ENCODE peak calls at places on chromosomes 7 and 10, in five cellular contexts. N, R, L, X and W are unnamed samples. For H3K4me1, the result is how much of the 10 kb centered on the place peaks cover.

GRCh38 chr7:158114056-158114850 is 473.4 kb downstream of the PTPRN2 start:
- DNase-seq in R (no peak), L (no peak), N (no peak), X (no peak), W (no peak)

GRCh38 chr10:59675812-59676211 is 33.8 kb downstream of the SLC16A9 start:
- DNase-seq in N (peak), L (peak), R (no peak), X (no peak), W (no peak)

GRCh38 chr10:75399461-75400162 is 2.0 kb downstream of the ZNF503 start:
- DNase-seq in L (no peak), R (peak), X (peak), N (peak), W (peak)

GRCh38 chr10:78433722-78434535 is 400.3 kb downstream of the RPS24 start:
- DNase-seq in N (peak), R (no peak), X (no peak), L (peak), W (no peak)

GRCh38 chr7:159067870-159068787 is 76.5 kb downstream of the VIPR2 start:
- DNase-seq in X (peak), R (peak), N (no peak), L (no peak), W (no peak)

GRCh38 chr7:17807242-17807641 is 133.1 kb downstream of the SNX13 start:
- DNase-seq in L (no peak), X (no peak), N (no peak), R (no peak), W (no peak)

GRCh38 chr7:47285860-47286491 is 295.9 kb downstream of the TNS3 start:
- DNase-seq in X (no peak), N (no peak), R (no peak), L (no peak), W (no peak)

GRCh38 chr7:111763221-111763791 is 201.0 kb upstream of the IMMP2L start:
- DNase-seq in N (no peak), X (no peak), L (peak), R (no peak), W (no peak)

GRCh38 chr10:24209946-24210491 is 1.1 kb downstream of the KIAA1217 start:
- DNase-seq in N (no peak), L (no peak), R (no peak), X (peak), W (peak)

GRCh38 chr10:67492317-67493019 is 203.5 kb downstream of the CTNNA3 start:
- DNase-seq in R (no peak), X (no peak), N (no peak), L (no peak), W (no peak)

GRCh38 chr10:33234779-33235178 is 99.7 kb downstream of the NRP1 start:
- DNase-seq in L (no peak), X (peak), R (no peak), N (no peak), W (no peak)

GRCh38 chr10:91604462-91604935 is 28.4 kb downstream of the PPP1R3C start:
- DNase-seq in R (no peak), N (no peak), L (no peak), X (no peak), W (no peak)

GRCh38 chr7:66554326-66554725 is 74.4 kb upstream of the KCTD7 start:
- DNase-seq in N (no peak), R (no peak), L (no peak), X (no peak), W (no peak)

GRCh38 chr10:786666-787512 is 97.4 kb upstream of the DIP2C start:
- DNase-seq in X (no peak), L (no peak), N (no peak), R (no peak), W (peak)

GRCh38 chr7:14385074-14385473 is 395.6 kb upstream of the ETV1 start:
- DNase-seq in X (no peak), L (no peak), N (no peak), R (no peak), W (no peak)

GRCh38 chr7:6653101-6653995 is 16.2 kb downstream of the ZNF316 start:
- DNase-seq in N (no peak), R (no peak), X (no peak), L (no peak), W (no peak)

GRCh38 chr7:157065046-157065445 is 54.6 kb upstream of the MNX1 start:
- DNase-seq in L (no peak), R (no peak), N (no peak), X (no peak), W (no peak)

GRCh38 chr7:116138202-116138801 is 72.0 kb upstream of the TES start:
- DNase-seq in N (no peak), X (no peak), R (no peak), L (peak), W (peak)

GRCh38 chr10:26269754-26270153 is 53.2 kb downstream of the GAD2 start:
- DNase-seq in N (no peak), X (no peak), L (peak), R (no peak), W (no peak)

GRCh38 chr7:39622609-39623311 is 612 bp upstream of the RALA start:
- DNase-seq in X (no peak), N (no peak), L (no peak), R (no peak), W (no peak)

GRCh38 chr10:86940677-86941076 is 16.7 kb downstream of the MMRN2 start:
- DNase-seq in N (no peak), X (no peak), R (no peak), L (no peak), W (no peak)

GRCh38 chr10:32139223-32140073 is 83.2 kb upstream of the KIF5B start:
- DNase-seq in X (peak), R (peak), L (no peak), N (peak), W (peak)

GRCh38 chr7:33744293-33744692 is 161.0 kb upstream of the BMPER start:
- DNase-seq in X (no peak), N (no peak), L (peak), R (no peak), W (no peak)

GRCh38 chr7:55052081-55052480 is 33.3 kb downstream of the EGFR start:
- DNase-seq in R (no peak), L (no peak), N (no peak), X (no peak), W (no peak)

GRCh38 chr10:27742926-27743735 is 2.5 kb downstream of the MKX start:
- DNase-seq in N (peak), R (peak), L (no peak), X (peak), W (no peak)

GRCh38 chr7:141150465-141150864 is 76.6 kb downstream of the TMEM178B start:
- DNase-seq in X (no peak), L (no peak), N (no peak), R (no peak), W (no peak)

GRCh38 chr10:130452096-130452495 is 315.9 kb downstream of the GLRX3 start:
- DNase-seq in N (no peak), R (no peak), L (no peak), X (no peak), W (no peak)

GRCh38 chr7:23654508-23654907 is 25.5 kb upstream of the FAM221A start:
- DNase-seq in X (no peak), R (peak), N (peak), L (peak), W (peak)

GRCh38 chr7:29557954-29558353 is 5.7 kb upstream of the PRR15 start:
- DNase-seq in X (no peak), R (no peak), L (no peak), N (no peak), W (no peak)

GRCh38 chr7:5714657-5715337 is 66.7 kb downstream of the RNF216 start:
- DNase-seq in X (no peak), N (no peak), L (no peak), R (no peak), W (no peak)

DNA sequence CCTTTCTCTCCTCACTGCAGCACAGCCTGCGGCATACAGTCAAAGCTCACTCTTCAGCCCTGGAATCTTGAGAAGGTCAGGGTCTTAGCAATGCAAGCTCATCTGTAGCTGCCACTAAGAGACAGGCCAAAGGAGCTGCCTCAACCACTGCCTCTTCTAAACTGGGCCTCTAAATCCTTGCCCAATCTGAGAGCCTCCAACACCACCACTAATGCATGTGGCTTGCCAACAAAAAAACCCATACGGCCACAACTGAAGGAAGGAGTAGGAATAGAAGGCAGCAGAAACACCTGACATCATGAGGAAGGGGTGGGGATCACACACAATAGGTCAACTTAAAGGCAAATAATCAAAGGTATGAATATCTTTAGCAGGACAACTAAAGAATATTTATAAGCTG is 183.8 kb downstream of the SRPK2 start:
- DNase-seq in R (no peak), L (no peak), N (no peak), X (no peak), W (no peak)
- H3K4me1 ChIP-seq in R (under half), L (under half), N (under half), X (under half), W (under half)

GRCh38 chr10:88062385-88062784 is 199.0 kb downstream of the PTEN start:
- DNase-seq in X (no peak), L (no peak), N (no peak), R (no peak), W (no peak)
- H3K4me1 ChIP-seq in X (under half), L (half or more), N (under half), R (under half), W (under half)

DNA sequence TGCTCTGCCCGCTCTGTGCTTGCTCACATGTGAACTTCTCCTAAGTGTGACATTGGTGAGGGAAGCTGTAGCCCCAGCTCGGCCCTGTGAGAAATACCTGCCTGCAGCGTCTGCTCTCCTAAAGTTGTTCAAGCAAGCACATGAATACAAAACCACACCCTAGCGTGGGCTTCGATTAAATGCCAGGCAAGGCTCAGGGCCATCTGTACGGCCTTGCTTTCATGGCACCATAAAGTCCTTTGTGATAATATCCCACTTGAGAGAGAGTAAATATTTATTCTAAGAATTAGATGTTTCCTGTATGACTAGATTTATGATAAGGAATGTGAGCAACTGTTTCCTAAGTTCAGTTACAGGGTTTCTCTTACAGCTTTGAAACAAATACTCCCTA is 262.8 kb upstream of the KLF14 start:
- DNase-seq in R (peak), L (no peak), N (peak), X (no peak), W (peak)
- H3K4me1 ChIP-seq in R (half or more), L (under half), N (half or more), X (under half), W (under half)

DNA sequence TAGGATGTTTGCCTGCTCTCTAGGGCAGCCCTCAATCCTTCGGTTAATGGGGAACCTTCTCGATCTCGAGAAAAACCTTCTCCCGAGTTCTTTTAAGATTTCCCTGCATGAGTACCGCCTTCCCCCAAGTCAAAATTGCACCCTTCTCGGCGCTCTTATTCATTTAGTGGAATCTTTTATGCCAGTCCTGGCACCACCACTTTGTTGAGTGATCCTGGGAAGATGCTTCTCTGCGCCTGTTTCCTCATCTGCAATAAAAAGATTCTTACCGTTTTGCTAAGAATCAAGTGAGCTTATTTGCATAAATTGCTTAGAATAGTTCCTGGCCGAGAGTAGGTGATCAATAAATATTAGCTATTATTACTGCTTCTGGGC is 697 bp downstream of the ARPC1A start:
- DNase-seq in R (no peak), X (no peak), L (peak), N (no peak), W (no peak)
- H3K4me1 ChIP-seq in R (under half), X (under half), L (under half), N (under half), W (under half)

GRCh38 chr10:21519327-21519933 is 6.1 kb downstream of the SKIDA1 start:
- DNase-seq in L (no peak), R (no peak), X (no peak), N (no peak), W (no peak)
- H3K4me1 ChIP-seq in L (under half), R (under half), X (under half), N (under half), W (under half)

DNA sequence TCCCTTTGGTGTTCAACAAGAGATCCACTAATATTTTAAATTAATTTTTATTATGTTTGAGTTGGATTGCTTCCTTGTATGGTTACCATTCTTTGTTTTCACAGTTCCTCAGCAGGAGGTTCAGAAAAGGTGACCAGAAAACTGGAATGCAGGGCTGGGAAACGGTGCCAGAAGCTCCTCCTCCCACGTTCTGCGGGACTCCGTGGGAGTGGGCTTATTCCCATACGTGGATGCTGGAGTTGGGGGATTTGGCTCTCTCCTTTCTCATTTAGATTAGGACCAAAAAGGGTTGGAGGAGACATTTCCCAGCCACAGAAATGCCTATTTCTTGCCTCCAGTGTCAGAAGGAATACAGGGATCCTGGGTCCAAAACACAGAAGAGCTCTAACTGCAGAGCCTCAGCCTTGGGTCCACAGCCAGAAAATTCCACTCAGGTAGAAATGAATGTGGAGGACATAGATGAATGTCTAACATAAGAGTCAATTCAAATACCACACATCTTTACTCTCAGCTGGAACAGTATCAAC is 56.0 kb downstream of the SORBS1 start:
- DNase-seq in N (no peak), X (no peak), R (no peak), L (no peak), W (no peak)
- H3K4me1 ChIP-seq in N (half or more), X (under half), R (under half), L (under half), W (under half)

GRCh38 chr10:84188815-84189214 is 5.5 kb upstream of the CDHR1 start:
- DNase-seq in R (peak), N (no peak), X (no peak), L (no peak), W (no peak)
- H3K4me1 ChIP-seq in R (under half), N (under half), X (under half), L (under half), W (under half)